ENCODE peak calls at places on chromosomes 13 and 19, in five cellular contexts. K is progenitor cell of endocrine pancreas, Y is GM19239, G is HCT116, W is caudate nucleus. O is an unnamed sample.

GRCh38 chr13:40666905-40667621 is 622 bp upstream of the FOXO1 start:
- DNase-seq in K (peak), Y (no peak), G (no peak), W (no peak), O (peak)

GRCh38 chr19:40702337-40703012 is 12.0 kb upstream of the NUMBL start:
- DNase-seq in K (peak), Y (no peak), G (no peak), W (peak), O (no peak)

GRCh38 chr19:10830941-10831779 is 4.9 kb downstream of the TMED1 start:
- DNase-seq in K (no peak), Y (no peak), G (no peak), W (no peak), O (no peak)

GRCh38 chr13:32811297-32811800 is 204.9 kb upstream of the KL start:
- DNase-seq in K (no peak), Y (peak), G (no peak), W (no peak), O (no peak)

GRCh38 chr13:114129649-114130062 is 2.8 kb downstream of the RASA3 start:
- DNase-seq in K (no peak), Y (no peak), G (no peak), W (no peak), O (no peak)

GRCh38 chr19:46408611-46409039 is 4.7 kb downstream of the CCDC8 start:
- DNase-seq in K (no peak), Y (no peak), G (no peak), W (no peak), O (no peak)

GRCh38 chr19:2582984-2583956 is 107.3 kb downstream of the GADD45B start:
- DNase-seq in K (no peak), Y (no peak), G (no peak), W (no peak), O (no peak)

GRCh38 chr13:40401911-40402776 is 264.3 kb downstream of the FOXO1 start:
- DNase-seq in K (no peak), Y (peak), G (peak), W (no peak), O (no peak)

GRCh38 chr19:57675881-57676280 is 5.9 kb upstream of the ZNF551 start:
- DNase-seq in K (no peak), Y (no peak), G (no peak), W (no peak), O (no peak)

GRCh38 chr13:24511824-24512207 is 762 bp downstream of the PARP4 start:
- DNase-seq in K (no peak), Y (no peak), G (no peak), W (no peak), O (no peak)

GRCh38 chr13:50596776-50597203 is 246.7 kb downstream of the DLEU7 start:
- DNase-seq in K (no peak), Y (no peak), G (no peak), W (no peak), O (no peak)

GRCh38 chr19:39563408-39563807 is 23.4 kb upstream of the EID2 start:
- DNase-seq in K (no peak), Y (no peak), G (peak), W (no peak), O (no peak)

GRCh38 chr19:6626764-6627163 is 35.8 kb upstream of the CD70 start:
- DNase-seq in K (no peak), Y (no peak), G (no peak), W (no peak), O (no peak)

GRCh38 chr19:3357362-3357730 is 9.0 kb upstream of the NFIC start:
- DNase-seq in K (no peak), Y (no peak), G (no peak), W (no peak), O (no peak)

GRCh38 chr19:55590621-55591020 is 8.7 kb downstream of the FIZ1 start:
- DNase-seq in K (no peak), Y (no peak), G (peak), W (no peak), O (no peak)

GRCh38 chr13:101916758-101917474 is 464.4 kb downstream of the ITGBL1 start:
- DNase-seq in K (no peak), Y (no peak), G (no peak), W (no peak), O (no peak)

GRCh38 chr19:28961772-28962500 is 251.0 kb downstream of the UQCRFS1 start:
- DNase-seq in K (no peak), Y (no peak), G (no peak), W (no peak), O (no peak)

GRCh38 chr19:2357279-2358206 is 2.5 kb upstream of the TMPRSS9 start:
- DNase-seq in K (no peak), Y (no peak), G (no peak), W (no peak), O (no peak)

GRCh38 chr19:34409189-34410164 is 5.3 kb downstream of the PDCD2L start:
- DNase-seq in K (no peak), Y (no peak), G (no peak), W (no peak), O (no peak)

O was measured in D721Med.